ENCODE peak calls at places on chromosomes 12 and 14, in seven cellular contexts. M is A549, U is ovary, K is psoas muscle, D is kidney epithelial cell, N is heart right ventricle, H is left ventricle myocardium inferior. A is an unnamed sample.

GRCh38 chr12:130765186-130765659 is 49.1 kb upstream of the RIMBP2 start:
- DNase-seq in M (peak; percentile 34), U (no peak), K (no peak), D (no peak), N (no peak), H (no peak), A (no peak)

GRCh38 chr12:124680863-124681778 is 113.7 kb upstream of the NCOR2 start:
- DNase-seq in M (peak; percentile 98), U (no peak), K (peak; percentile 80), D (no peak), N (peak; percentile 69), H (peak; percentile 67), A (no peak)

GRCh38 chr14:95460647-95461478 is 55.6 kb downstream of the SYNE3 start:
- DNase-seq in M (peak; percentile 61), U (peak; percentile 60), K (no peak), D (peak; percentile 89), N (no peak), H (no peak), A (no peak)

GRCh38 chr12:124745891-124746570 is 117.6 kb downstream of the SCARB1 start:
- DNase-seq in M (peak; percentile 91), U (peak; percentile 95), K (peak; percentile 96), D (no peak), N (peak; percentile 95), H (peak; percentile 95), A (peak; percentile 92)

GRCh38 chr12:49428652-49429549 is 61.6 kb downstream of the SPATS2 start:
- DNase-seq in M (peak; percentile 14), U (no peak), K (no peak), D (peak; percentile 42), N (no peak), H (no peak), A (no peak)

GRCh38 chr12:75913502-75914110 is 118.0 kb downstream of the PHLDA1 start:
- DNase-seq in M (no peak), U (no peak), K (no peak), D (no peak), N (peak; percentile 50), H (peak; percentile 30), A (no peak)

GRCh38 chr12:41407240-41407799 is 219.2 kb downstream of the PDZRN4 start:
- DNase-seq in M (no peak), U (no peak), K (no peak), D (no peak), N (no peak), H (no peak), A (no peak)

GRCh38 chr12:19131020-19131431 is 1.5 kb downstream of the PLEKHA5 start:
- DNase-seq in M (peak; percentile 18), U (peak; percentile 45), K (no peak), D (no peak), N (peak; percentile 18), H (no peak), A (no peak)

GRCh38 chr12:34218193-34219045 is 196.1 kb downstream of the ALG10 start:
- DNase-seq in M (peak; percentile 33), U (peak; percentile 65), K (no peak), D (no peak), N (peak; percentile 72), H (peak; percentile 44), A (peak; percentile 47)

GRCh38 chr14:23154876-23155587 is 28.4 kb downstream of the SLC7A8 start:
- DNase-seq in M (no peak), U (peak; percentile 88), K (peak; percentile 92), D (no peak), N (peak; percentile 80), H (peak; percentile 80), A (peak; percentile 84)

GRCh38 chr12:112413846-112414625 is 4.6 kb upstream of the RPL6 start:
- DNase-seq in M (no peak), U (no peak), K (no peak), D (no peak), N (no peak), H (no peak), A (no peak)

GRCh38 chr12:54262403-54262925 is 17.5 kb downstream of the CBX5 start:
- DNase-seq in M (no peak), U (no peak), K (no peak), D (no peak), N (no peak), H (no peak), A (no peak)

GRCh38 chr14:92471919-92472318 is 41.7 kb upstream of the RIN3 start:
- DNase-seq in M (peak; percentile 89), U (no peak), K (no peak), D (peak; percentile 77), N (no peak), H (no peak), A (no peak)

DNA sequence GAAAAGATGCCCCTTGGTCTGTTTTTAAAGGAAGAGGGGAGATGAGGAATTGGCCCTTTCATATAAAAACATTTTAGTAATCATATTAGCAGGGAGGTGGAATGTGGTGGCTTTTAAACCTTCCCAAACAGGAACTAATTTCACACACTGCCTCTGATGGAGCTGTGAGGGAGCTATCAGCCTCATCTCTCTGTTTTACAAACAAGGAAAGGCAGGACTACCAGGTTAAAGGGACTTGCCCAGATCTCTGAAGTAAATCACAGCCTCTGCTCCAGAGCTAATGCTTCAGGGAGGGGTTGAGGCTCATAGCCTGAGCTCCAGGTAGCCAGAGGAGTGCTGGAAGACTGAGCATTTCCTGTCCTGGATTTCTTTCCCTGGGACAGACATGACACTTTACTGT is 1.1 kb upstream of the BMP4 start:
- DNase-seq in M (no peak), U (no peak), K (no peak), D (no peak), N (no peak), H (no peak), A (no peak)
- TF ChIP-seq CTCF in M (no peak), U (no peak), K (no peak), D (no peak), N (no peak), H (no peak), A (no peak)

DNA sequence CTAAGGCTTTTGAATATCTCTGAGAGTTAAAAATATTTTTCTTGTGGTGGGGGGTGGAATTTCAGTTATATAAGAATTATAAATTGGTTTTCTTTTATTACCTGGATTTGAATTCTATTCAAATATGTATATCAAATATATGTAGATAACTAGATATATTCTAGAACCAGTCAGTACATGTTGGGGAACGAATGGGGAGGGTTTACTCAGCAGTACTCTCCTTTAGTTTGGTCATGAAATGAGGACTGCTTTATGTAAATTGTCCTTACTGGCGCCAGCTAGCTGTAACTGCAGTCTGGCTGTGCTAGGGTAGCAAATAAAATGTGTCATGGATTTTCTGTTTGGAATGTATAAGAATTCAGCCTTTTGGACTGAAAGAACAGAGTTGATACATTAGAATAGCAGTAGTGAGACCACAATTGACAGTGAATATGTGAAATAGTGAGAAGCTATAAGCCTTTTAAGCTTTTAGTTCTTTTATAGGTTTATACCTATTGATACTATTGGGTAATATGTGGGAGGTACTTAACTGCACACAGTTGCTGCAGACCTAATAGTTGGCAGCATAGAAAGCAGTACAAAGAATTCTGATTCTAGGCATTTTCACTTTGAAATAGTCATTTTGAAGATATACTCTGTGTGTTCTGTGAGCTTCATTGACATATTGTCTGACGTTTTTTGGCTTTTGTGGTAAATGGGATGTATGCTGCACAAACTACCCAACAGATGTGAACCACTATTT is 29.0 kb downstream of the ATF7IP start:
- DNase-seq in M (peak; percentile 57), U (no peak), K (no peak), D (peak; percentile 31), N (peak; percentile 56), H (no peak), A (no peak)
- TF ChIP-seq CTCF in M (no peak), U (no peak), K (no peak), D (no peak), N (no peak), H (peak; percentile 44), A (no peak)

GRCh38 chr12:16849473-16849872 is 243.5 kb upstream of the LMO3 start:
- DNase-seq in M (no peak), U (no peak), K (no peak), D (no peak), N (no peak), H (no peak), A (no peak)
- TF ChIP-seq CTCF in M (no peak), U (no peak), K (no peak), D (no peak), N (no peak), H (no peak), A (no peak)

DNA sequence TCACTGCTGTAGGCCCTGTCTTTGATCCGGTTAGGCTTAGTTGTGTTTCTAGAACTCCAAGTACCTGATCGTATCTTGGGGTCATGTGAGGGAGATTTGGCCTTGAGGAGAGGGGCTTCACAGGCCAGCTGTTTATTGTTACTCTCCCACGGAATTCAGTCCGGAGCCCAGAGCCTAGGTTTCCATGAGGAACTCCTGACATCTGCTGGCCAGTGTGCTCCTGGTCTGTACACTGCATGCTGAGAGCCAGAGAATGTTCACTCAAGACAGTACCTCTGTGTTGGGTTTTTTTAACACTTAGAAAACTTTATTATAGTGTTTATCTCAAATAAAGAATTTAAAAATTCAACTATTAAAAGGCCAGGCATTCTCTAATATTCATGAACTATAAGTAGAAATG is 341.0 kb upstream of the TMEM132C start:
- DNase-seq in M (no peak), U (peak; percentile 33), K (no peak), D (no peak), N (peak; percentile 32), H (no peak), A (no peak)
- TF ChIP-seq CTCF in M (no peak), U (no peak), K (no peak), D (peak; percentile 43), N (peak; percentile 28), H (peak; percentile 71), A (no peak)

DNA sequence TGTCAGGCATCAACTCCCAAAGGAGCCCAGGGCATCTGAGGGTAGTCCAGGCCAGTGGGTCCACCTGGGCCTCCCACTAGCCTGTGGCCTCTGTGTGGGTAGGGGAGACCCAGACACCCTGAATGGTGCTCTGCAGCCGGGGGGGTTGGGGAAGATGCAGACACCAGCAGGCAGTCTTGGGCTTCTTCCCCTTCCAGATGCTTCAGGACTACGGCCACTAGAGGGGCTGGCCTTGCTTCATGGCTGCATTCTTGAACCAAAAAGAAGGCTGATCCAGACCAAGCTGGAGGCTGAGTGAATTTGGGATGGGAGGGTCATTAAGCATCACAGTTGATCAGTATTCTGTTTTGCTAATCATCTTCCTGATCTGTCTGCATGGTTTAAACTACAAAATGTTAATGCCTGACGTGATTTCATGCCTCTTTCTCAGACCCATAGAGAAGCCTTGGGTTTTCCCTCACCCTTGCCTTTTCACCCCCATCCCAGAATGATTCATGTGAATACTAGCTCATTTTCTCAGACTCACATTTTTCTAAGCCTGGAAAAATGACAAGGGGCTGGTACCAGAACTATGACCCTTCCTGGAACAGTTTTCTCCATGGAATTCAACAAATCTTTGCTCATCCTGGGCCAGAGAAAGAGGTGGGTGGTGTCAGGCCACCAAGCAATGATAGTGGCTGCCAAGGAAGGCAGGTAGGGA is 134.2 kb downstream of the NTF3 start:
- DNase-seq in M (no peak), U (no peak), K (no peak), D (no peak), N (no peak), H (no peak), A (no peak)
- TF ChIP-seq CTCF in M (no peak), U (no peak), K (no peak), D (no peak), N (no peak), H (no peak), A (no peak)

DNA sequence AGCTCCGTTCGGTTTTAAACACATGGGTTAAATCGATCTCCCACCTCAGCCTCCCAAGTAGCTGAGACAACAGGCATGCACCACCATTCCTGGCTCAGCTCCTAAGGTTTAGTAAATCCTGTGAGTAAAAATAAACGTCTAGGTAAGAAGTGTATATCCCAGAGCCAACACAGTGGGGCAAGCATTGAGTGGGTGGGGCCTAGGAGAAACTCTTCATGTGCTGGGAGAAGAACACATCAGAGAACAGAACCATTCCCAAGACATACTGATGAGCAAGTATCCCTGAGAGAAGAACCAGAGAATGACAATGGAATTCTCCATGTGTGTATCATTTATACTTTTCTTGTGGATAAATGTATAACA is 86.3 kb downstream of the SEC23A start:
- DNase-seq in M (no peak), U (no peak), K (no peak), D (no peak), N (no peak), H (no peak), A (no peak)
- TF ChIP-seq CTCF in M (no peak), U (no peak), K (no peak), D (no peak), N (no peak), H (no peak), A (no peak)

A was measured in left lung.